ENCODE peak calls at places on chromosomes 4 and X, in ten cellular contexts. F is esophagus squamous epithelium, V is thyroid gland, K is transverse colon, G is esophagus muscularis mucosa, E is heart left ventricle, W is ovary, X is tibial nerve, R is suprapubic skin, A is upper lobe of left lung. D is an unnamed sample.
A peak's percentile ranks its signal among the peaks of the same experiment; 100 is the strongest.

GRCh38 chr4:2852481-2852881 is 8.8 kb downstream of the ADD1 start:
- DNase-seq in V (peak; percentile 77), F (no peak), A (peak; percentile 48), X (no peak), K (peak; percentile 67), R (no peak), E (peak; percentile 65), W (no peak), G (no peak), D (peak; percentile 55)

GRCh38 chr4:37767546-37767945 is 58.9 kb upstream of the PGM2 start:
- DNase-seq in K (peak; percentile 57), W (peak; percentile 35), R (peak; percentile 72), V (peak; percentile 45), G (no peak), F (no peak), A (peak; percentile 81), E (peak; percentile 56), X (peak; percentile 43), D (no peak)

GRCh38 chr4:22369901-22370562 is 145.8 kb downstream of the ADGRA3 start:
- DNase-seq in K (no peak), F (no peak), X (no peak), E (no peak), R (no peak), A (no peak), W (no peak), V (no peak), G (no peak), D (no peak)

GRCh38 chr4:146340798-146341197 is 126.5 kb downstream of the REELD1 start:
- DNase-seq in G (no peak), E (no peak), V (no peak), W (no peak), K (no peak), F (no peak), A (no peak), X (no peak), R (no peak), D (peak; percentile 3)

GRCh38 chr4:40321671-40322131 is 13.4 kb upstream of the CHRNA9 start:
- DNase-seq in F (no peak), E (no peak), R (no peak), K (no peak), A (no peak), V (no peak), W (no peak), G (no peak), X (no peak), D (no peak)

GRCh38 chrX:69074726-69075125 is 90.5 kb downstream of the PJA1 start:
- DNase-seq in E (no peak), A (peak; percentile 15), G (no peak), W (no peak), K (no peak), V (no peak), F (no peak), X (no peak), R (peak; percentile 37), D (no peak)

GRCh38 chrX:1224954-1225353 is 12.5 kb upstream of the CRLF2 start:
- DNase-seq in R (no peak), E (peak; percentile 26), V (no peak), G (no peak), W (no peak), F (no peak), A (no peak), K (no peak), X (no peak), D (no peak)

GRCh38 chrX:45767021-45767491 is 566.4 kb upstream of the DIPK2B start:
- DNase-seq in R (no peak), F (no peak), A (no peak), W (no peak), V (no peak), E (no peak), X (no peak), G (no peak), K (no peak), D (peak; percentile 63)

GRCh38 chr4:48962636-48963035 is 23.4 kb upstream of the CWH43 start:
- DNase-seq in E (no peak), R (no peak), W (no peak), X (no peak), K (no peak), F (no peak), V (peak; percentile 53), A (no peak), G (no peak), D (no peak)

GRCh38 chrX:96004386-96004785 is 680.3 kb upstream of the DIAPH2 start:
- DNase-seq in V (no peak), R (no peak), E (no peak), G (no peak), X (no peak), A (no peak), W (no peak), K (no peak), F (no peak), D (no peak)

GRCh38 chrX:72569786-72570185 is 2.9 kb downstream of the HDAC8 start:
- DNase-seq in G (no peak), K (no peak), X (no peak), W (no peak), E (no peak), V (no peak), F (no peak), A (no peak), R (no peak), D (no peak)

GRCh38 chr4:147736458-147736857 is 4.6 kb downstream of the ARHGAP10 start:
- DNase-seq in R (no peak), V (no peak), A (no peak), X (no peak), F (no peak), G (no peak), K (no peak), E (no peak), W (no peak), D (no peak)

GRCh38 chr4:128590773-128591172 is 218.7 kb upstream of the JADE1 start:
- DNase-seq in E (no peak), A (no peak), R (no peak), F (no peak), V (peak; percentile 73), W (peak; percentile 34), G (no peak), K (no peak), X (no peak), D (no peak)

GRCh38 chr4:165378763-165379631 is at the start of gene CPE:
- DNase-seq in A (peak; percentile 79), F (no peak), G (no peak), V (peak; percentile 91), X (peak; percentile 45), R (peak; percentile 84), K (peak; percentile 77), E (peak; percentile 76), W (peak; percentile 77), D (peak; percentile 45)
- TF ChIP-seq POLR2A in A (no peak), F (no peak), G (peak; percentile 15), V (peak; percentile 38), X (peak; percentile 19), R (no peak), K (peak; percentile 57), E (no peak), W (peak; percentile 61), D (no peak)

GRCh38 chr4:76948441-76949292 is 885 bp upstream of the SEPTIN11 start:
- DNase-seq in F (no peak), V (peak; percentile 89), W (peak; percentile 73), X (peak; percentile 52), E (peak; percentile 73), A (peak; percentile 80), G (no peak), K (peak; percentile 81), R (peak; percentile 88), D (peak; percentile 86)

GRCh38 chr4:76951333-76952033 is 1.9 kb downstream of the SEPTIN11 start:
- DNase-seq in K (no peak), A (no peak), R (no peak), F (no peak), X (no peak), E (no peak), G (no peak), W (no peak), V (no peak), D (no peak)

GRCh38 chr4:76950846-76951321 is 1.3 kb downstream of the SEPTIN11 start:
- DNase-seq in X (no peak), F (no peak), K (peak; percentile 18), W (no peak), A (no peak), E (no peak), V (no peak), R (no peak), G (no peak), D (peak; percentile 33)

GRCh38 chr4:76950052-76950845 is 697 bp downstream of the SEPTIN11 start:
- DNase-seq in G (no peak), F (no peak), R (peak; percentile 82), W (peak; percentile 49), X (peak; percentile 47), E (peak; percentile 47), V (peak; percentile 47), A (peak; percentile 34), K (peak; percentile 85), D (peak; percentile 65)

GRCh38 chr4:76949293-76950051 is at the start of gene SEPTIN11:
- DNase-seq in G (peak; percentile 95), R (peak; percentile 96), E (peak; percentile 95), F (peak; percentile 53), X (peak; percentile 90), A (peak; percentile 81), W (peak; percentile 95), K (peak; percentile 94), V (peak; percentile 94), D (peak; percentile 94)
- TF ChIP-seq POLR2A in G (peak; percentile 75), R (peak; percentile 19), E (no peak), F (peak; percentile 19), X (peak; percentile 84), A (peak; percentile 24), W (peak; percentile 71), K (peak; percentile 94), V (peak; percentile 46), D (peak; percentile 65)

GRCh38 chrX:132107291-132107690 is 20.5 kb downstream of the FRMD7 start:
- DNase-seq in E (no peak), F (no peak), R (no peak), V (no peak), G (no peak), W (no peak), A (no peak), K (no peak), X (no peak), D (no peak)
- TF ChIP-seq POLR2A in E (no peak), F (no peak), R (no peak), V (no peak), G (no peak), W (no peak), A (no peak), K (no peak), X (no peak), D (no peak)

DNA sequence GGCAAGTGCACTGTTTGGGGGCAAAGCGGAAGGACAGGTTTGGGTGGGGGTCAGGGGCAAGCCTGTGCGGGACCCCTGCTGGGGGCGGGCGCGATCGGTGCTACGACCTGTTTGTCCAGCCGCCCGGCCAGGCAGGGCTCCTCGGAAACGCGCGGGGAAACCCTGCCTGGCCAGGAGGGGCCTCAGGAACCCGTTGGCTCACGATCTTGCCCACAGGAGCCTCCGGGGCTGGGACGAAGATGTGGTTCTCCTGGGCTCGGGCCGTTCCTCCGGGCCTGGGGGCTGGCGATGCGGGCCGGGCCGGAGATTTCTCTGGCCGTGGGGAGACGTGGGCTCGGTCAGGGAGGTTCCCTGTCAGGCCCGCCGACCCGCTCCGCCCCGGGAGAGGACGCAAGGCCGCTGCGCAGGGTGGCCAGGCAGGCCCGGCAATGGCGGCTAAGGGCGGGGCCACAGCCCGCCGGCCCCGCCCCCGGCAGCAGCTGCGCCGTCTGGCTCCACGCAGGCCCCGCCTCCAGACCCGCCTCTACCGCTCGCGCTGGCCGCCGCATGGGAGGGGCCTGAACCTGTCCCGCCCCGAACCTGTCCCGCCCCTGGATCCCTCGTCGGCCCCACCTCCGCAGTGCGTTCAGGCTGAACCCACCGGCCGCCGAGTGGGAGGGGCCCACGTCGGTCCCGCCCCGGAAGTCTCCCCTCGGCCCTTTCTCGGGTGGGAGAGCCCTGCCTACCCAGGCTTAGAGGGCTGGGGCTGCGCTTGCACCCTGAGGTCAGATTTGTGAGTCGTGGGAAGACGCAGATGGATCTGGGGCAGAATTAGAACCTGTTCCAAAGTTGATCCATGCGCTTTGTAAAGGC is at the start of gene FAM3A:
- DNase-seq in E (peak; percentile 94), W (peak; percentile 95), R (peak; percentile 96), G (peak; percentile 96), V (peak; percentile 91), K (peak; percentile 96), X (peak; percentile 77), F (peak; percentile 56), A (peak; percentile 95), D (peak; percentile 96)
- TF ChIP-seq POLR2A in E (peak; percentile 82), W (peak; percentile 95), R (no peak), G (peak; percentile 90), V (peak; percentile 52), K (peak; percentile 83), X (peak; percentile 62), F (peak; percentile 65), A (peak; percentile 20), D (peak; percentile 82)

D was measured in erythroblast.